ENCODE peak calls at places on chromosomes 6 and 20, in four cellular contexts. O is endodermal cell; Q is activated T-helper 9 cell treated with anti-CD3 and anti-CD28 coated beads, Interleukin-2, amount 50 U/mL, for 16 hours; D is T-helper 2 cell treated with Interferon-gamma antibody and Interleukin-4, amounts not matched to agents 5 μg/mL and 100 μg/mL, for 36 hours. S is an unnamed sample.

GRCh38 chr20:40991181-40991889 is 37.3 kb upstream of the TOP1 start:
- DNase-seq in D (no peak), Q (no peak), O (no peak), S (no peak)

GRCh38 chr20:50642288-50642803 is 49.0 kb downstream of the RIPOR3 start:
- DNase-seq in O (peak), Q (no peak), D (no peak), S (no peak)

GRCh38 chr20:22312744-22313346 is 271.5 kb downstream of the FOXA2 start:
- DNase-seq in Q (no peak), D (no peak), O (peak), S (peak)

GRCh38 chr6:155676346-155676745 is 220.7 kb upstream of the NOX3 start:
- DNase-seq in D (no peak), Q (no peak), O (no peak), S (no peak)

GRCh38 chr6:158284340-158285210 is 27.7 kb upstream of the TULP4 start:
- DNase-seq in D (no peak), Q (no peak), O (peak), S (no peak)

GRCh38 chr6:56444855-56445254 is 197.5 kb upstream of the COL21A1 start:
- DNase-seq in D (no peak), O (no peak), Q (no peak), S (no peak)

GRCh38 chr6:32087574-32088486 is 21.3 kb downstream of the TNXB start:
- DNase-seq in O (peak), D (peak), Q (peak), S (no peak)

GRCh38 chr6:13924146-13924948 is 405 bp upstream of the RNF182 start:
- DNase-seq in D (peak), Q (peak), O (peak), S (no peak)

GRCh38 chr20:1022871-1023270 is 20.8 kb upstream of the RSPO4 start:
- DNase-seq in Q (no peak), O (no peak), D (no peak), S (no peak)

GRCh38 chr20:38607351-38607750 is 5.7 kb downstream of the ARHGAP40 start:
- DNase-seq in Q (no peak), D (no peak), O (peak), S (no peak)

GRCh38 chr6:71385111-71385822 is 96.7 kb downstream of the OGFRL1 start:
- DNase-seq in O (no peak), D (no peak), Q (no peak), S (no peak)

GRCh38 chr6:126716826-126717514 is 377.1 kb downstream of the CENPW start:
- DNase-seq in Q (no peak), O (peak), D (no peak), S (no peak)

GRCh38 chr6:47651505-47651944 is 46.9 kb upstream of the ADGRF4 start:
- DNase-seq in O (no peak), Q (no peak), D (no peak), S (no peak)

GRCh38 chr20:38534756-38535155 is 46.2 kb upstream of the ADIG start:
- DNase-seq in O (no peak), D (no peak), Q (no peak), S (no peak)

GRCh38 chr6:165987483-165988305 is 180.0 kb downstream of the TBXT start:
- DNase-seq in O (peak), D (no peak), Q (no peak), S (no peak)

GRCh38 chr6:15776458-15776980 is 113.7 kb upstream of the DTNBP1 start:
- DNase-seq in Q (no peak), O (no peak), D (peak), S (no peak)

GRCh38 chr6:42396720-42397119 is 55.0 kb downstream of the TRERF1 start:
- DNase-seq in O (peak), Q (no peak), D (no peak), S (no peak)

GRCh38 chr20:39800111-39800510 is 838.0 kb downstream of the DHX35 start:
- DNase-seq in D (no peak), O (no peak), Q (no peak), S (no peak)

GRCh38 chr6:56727097-56727845 is 84.6 kb upstream of the DST start:
- DNase-seq in O (no peak), D (no peak), Q (no peak), S (no peak)

GRCh38 chr6:5471044-5471443 is 209.7 kb downstream of the FARS2 start:
- DNase-seq in O (peak), D (peak), Q (peak), S (peak)

GRCh38 chr20:23548408-23548807 is 19.9 kb downstream of the CST9L start:
- DNase-seq in O (peak), D (no peak), Q (no peak), S (no peak)

GRCh38 chr6:127366281-127367022 is 23.0 kb upstream of the ECHDC1 start:
- DNase-seq in D (no peak), Q (no peak), O (peak), S (peak)

GRCh38 chr6:157575436-157576145 is 194.6 kb downstream of the ZDHHC14 start:
- DNase-seq in Q (no peak), D (no peak), O (no peak), S (no peak)

GRCh38 chr6:159169557-159170332 is 545 bp downstream of the FNDC1 start:
- DNase-seq in D (no peak), Q (peak), O (peak), S (no peak)

GRCh38 chr20:58755751-58756524 is 63.3 kb downstream of the NPEPL1 start:
- DNase-seq in O (peak), D (no peak), Q (no peak), S (no peak)

GRCh38 chr20:59670786-59671492 is 66.6 kb downstream of the PHACTR3 start:
- DNase-seq in O (no peak), D (no peak), Q (no peak), S (no peak)

GRCh38 chr20:35004051-35004725 is 48.5 kb downstream of the MYH7B start:
- DNase-seq in D (no peak), O (peak), Q (no peak), S (no peak)

S was measured in glomerular endothelial cell.